ENCODE peak calls at places on chromosome 1, in six cellular contexts. O is astrocyte, V is osteoblast, F is OCI-LY7, D is K562, X is neuronal stem cell. W is an unnamed sample.

GRCh38 chr1:58447891-58448290 is 98.6 kb downstream of the OMA1 start:
- DNase-seq in O (peak; percentile 35), V (no peak), F (no peak), D (no peak), X (no peak), W (peak; percentile 35)

GRCh38 chr1:213055767-213056166 is 4.7 kb downstream of the RPS6KC1 start:
- DNase-seq in O (no peak), V (no peak), F (no peak), D (no peak), X (no peak), W (no peak)

GRCh38 chr1:65812065-65812464 is 19.4 kb downstream of the PDE4B start:
- DNase-seq in O (peak; percentile 89), V (no peak), F (no peak), D (no peak), X (no peak), W (peak; percentile 94)

GRCh38 chr1:222634180-222635013 is 16.5 kb downstream of the MIA3 start:
- DNase-seq in O (peak; percentile 64), V (no peak), F (peak; percentile 86), D (peak; percentile 62), X (peak; percentile 82), W (peak; percentile 79)

GRCh38 chr1:109910963-109911798 is 532 bp downstream of the CSF1 start:
- DNase-seq in O (no peak), V (peak; percentile 91), F (no peak), D (peak; percentile 79), X (peak; percentile 24), W (peak; percentile 6)

GRCh38 chr1:203526572-203526971 is 32.6 kb downstream of the OPTC start:
- DNase-seq in O (no peak), V (no peak), F (no peak), D (no peak), X (no peak), W (peak; percentile 48)

GRCh38 chr1:81208441-81208840 is 592.3 kb upstream of the ADGRL2 start:
- DNase-seq in O (no peak), V (no peak), F (no peak), D (no peak), X (no peak), W (no peak)

GRCh38 chr1:198620951-198621824 is 17.7 kb upstream of the PTPRC start:
- DNase-seq in O (no peak), V (no peak), F (peak; percentile 97), D (no peak), X (no peak), W (no peak)

GRCh38 chr1:165832902-165833301 is 5.5 kb downstream of the UCK2 start:
- DNase-seq in O (no peak), V (no peak), F (no peak), D (no peak), X (no peak), W (no peak)

GRCh38 chr1:234869182-234870019 is 259.2 kb downstream of the TOMM20 start:
- DNase-seq in O (no peak), V (no peak), F (no peak), D (peak; percentile 27), X (no peak), W (no peak)

GRCh38 chr1:109214695-109215623 is 1.2 kb downstream of the SARS1 start:
- DNase-seq in O (peak; percentile 86), V (peak; percentile 82), F (peak; percentile 93), D (peak; percentile 47), X (no peak), W (peak; percentile 89)

GRCh38 chr1:15432327-15432726 is 5.9 kb upstream of the CTRC start:
- DNase-seq in O (no peak), V (peak; percentile 60), F (no peak), D (no peak), X (no peak), W (no peak)

GRCh38 chr1:67190410-67190809 is 24.2 kb downstream of the IL23R start:
- DNase-seq in O (no peak), V (peak; percentile 32), F (no peak), D (no peak), X (no peak), W (no peak)
- H2AFZ ChIP-seq in O (no peak overlapping the region), V (no peak overlapping the region), F (no peak overlapping the region), D (peak overlapping the region; percentile 72), X (no peak overlapping the region), W (no peak overlapping the region)

GRCh38 chr1:1946540-1946939 is 27.5 kb upstream of the TMEM52 start:
- DNase-seq in O (no peak), V (no peak), F (no peak), D (no peak), X (no peak), W (peak; percentile 38)

GRCh38 chr1:1947493-1947892 is 28.4 kb upstream of the TMEM52 start:
- DNase-seq in O (no peak), V (no peak), F (no peak), D (no peak), X (no peak), W (no peak)

GRCh38 chr1:1950940-1951339 is 31.9 kb upstream of the TMEM52 start:
- DNase-seq in O (no peak), V (no peak), F (no peak), D (no peak), X (no peak), W (no peak)

GRCh38 chr1:1945782-1946393 is 26.8 kb upstream of the TMEM52 start:
- DNase-seq in O (no peak), V (no peak), F (no peak), D (no peak), X (no peak), W (no peak)

GRCh38 chr1:1948783-1949182 is 29.7 kb upstream of the TMEM52 start:
- DNase-seq in O (no peak), V (no peak), F (no peak), D (no peak), X (no peak), W (no peak)
- H3K9me3 ChIP-seq in O (no peaks in the 10 kb centered on the region), V (no peaks in the 10 kb centered on the region), F (peaks cover 8% of the 10 kb centered on the region), D (no peaks in the 10 kb centered on the region), X (peaks cover 2% of the 10 kb centered on the region), W (no peaks in the 10 kb centered on the region)

GRCh38 chr1:41661428-41662060 is 177.1 kb upstream of the EDN2 start:
- DNase-seq in O (no peak), V (no peak), F (no peak), D (no peak), X (no peak), W (peak; percentile 58)

GRCh38 chr1:41659903-41660302 is 175.4 kb upstream of the EDN2 start:
- DNase-seq in O (no peak), V (no peak), F (no peak), D (no peak), X (no peak), W (no peak)

GRCh38 chr1:41659159-41659495 is 174.6 kb upstream of the EDN2 start:
- DNase-seq in O (no peak), V (no peak), F (no peak), D (no peak), X (no peak), W (no peak)

GRCh38 chr1:41662061-41662655 is 177.7 kb upstream of the EDN2 start:
- DNase-seq in O (peak; percentile 73), V (peak; percentile 99), F (no peak), D (no peak), X (peak; percentile 72), W (peak; percentile 90)

GRCh38 chr1:41660570-41661427 is 176.3 kb upstream of the EDN2 start:
- DNase-seq in O (no peak), V (no peak), F (no peak), D (no peak), X (no peak), W (peak; percentile 24)
- H2AFZ ChIP-seq in O (no peak overlapping the region), V (no peak overlapping the region), F (no peak overlapping the region), D (no peak overlapping the region), X (no peak overlapping the region), W (peak overlapping the region; percentile 67)

GRCh38 chr1:4379451-4380175 is 274.8 kb upstream of the AJAP1 start:
- DNase-seq in O (peak; percentile 27), V (no peak), F (no peak), D (no peak), X (no peak), W (no peak)
- H3K9me3 ChIP-seq in O (peaks cover 13% of the 10 kb centered on the region), V (no peaks in the 10 kb centered on the region), F (peaks cover 16% of the 10 kb centered on the region), D (no peaks in the 10 kb centered on the region), X (peaks cover 5% of the 10 kb centered on the region), W (no peaks in the 10 kb centered on the region)

DNA sequence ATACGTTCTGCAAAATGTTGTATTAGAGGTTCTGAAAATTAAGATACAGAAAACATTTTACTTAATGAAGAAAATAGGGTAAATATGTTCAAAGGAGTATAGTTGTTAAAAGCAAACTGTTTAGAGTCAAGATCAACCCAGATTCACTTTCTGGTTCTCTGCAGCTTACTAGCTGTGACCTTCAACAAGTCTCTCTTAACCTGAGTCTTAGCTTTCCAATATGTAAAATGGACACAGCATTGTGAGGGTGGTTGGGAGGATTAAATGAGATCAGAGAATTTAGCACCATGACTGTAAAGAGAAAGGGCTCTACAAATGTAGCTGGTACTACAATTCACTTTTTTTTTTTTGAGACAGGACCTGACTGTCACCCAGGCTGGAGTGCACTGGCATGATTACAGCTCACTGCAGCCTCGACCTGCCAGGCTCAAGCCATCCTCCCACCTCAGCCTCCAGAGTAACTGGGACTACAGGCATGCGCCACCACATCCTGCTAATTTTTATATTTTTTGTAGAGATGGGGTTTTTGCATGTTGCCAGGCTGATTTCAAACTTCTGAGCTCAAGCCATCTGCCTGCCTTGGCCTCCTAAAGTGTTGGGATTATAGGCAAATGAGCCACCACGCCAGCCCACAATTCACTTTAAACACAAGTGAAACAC is 43.9 kb downstream of the ATP1A1 start:
- DNase-seq in O (no peak), V (no peak), F (no peak), D (no peak), X (no peak), W (no peak)
- H2AFZ ChIP-seq in O (no peak overlapping the region), V (no peak overlapping the region), F (peak overlapping the region; percentile 99), D (no peak overlapping the region), X (no peak overlapping the region), W (no peak overlapping the region)

GRCh38 chr1:113147826-113148225 is 74.8 kb downstream of the LRIG2 start:
- DNase-seq in O (no peak), V (no peak), F (no peak), D (no peak), X (no peak), W (no peak)

GRCh38 chr1:113147073-113147625 is 74.2 kb downstream of the LRIG2 start:
- DNase-seq in O (no peak), V (no peak), F (no peak), D (no peak), X (no peak), W (no peak)

GRCh38 chr1:113142791-113143190 is 69.8 kb downstream of the LRIG2 start:
- DNase-seq in O (peak; percentile 82), V (no peak), F (no peak), D (no peak), X (no peak), W (peak; percentile 45)

GRCh38 chr1:113141650-113142473 is 68.9 kb downstream of the LRIG2 start:
- DNase-seq in O (peak; percentile 58), V (no peak), F (no peak), D (peak; percentile 91), X (no peak), W (peak; percentile 76)

GRCh38 chr1:113146242-113147072 is 73.5 kb downstream of the LRIG2 start:
- DNase-seq in O (peak; percentile 58), V (no peak), F (no peak), D (peak; percentile 54), X (no peak), W (peak; percentile 24)
- H3K9me3 ChIP-seq in O (no peaks in the 10 kb centered on the region), V (no peaks in the 10 kb centered on the region), F (no peaks in the 10 kb centered on the region), D (no peaks in the 10 kb centered on the region), X (no peaks in the 10 kb centered on the region), W (no peaks in the 10 kb centered on the region)

GRCh38 chr1:156814571-156815260 is 1.9 kb downstream of the SH2D2A start:
- DNase-seq in O (no peak), V (no peak), F (no peak), D (no peak), X (no peak), W (peak; percentile 36)
- H2AFZ ChIP-seq in O (peak overlapping the region; percentile 91), V (no peak overlapping the region), F (peak overlapping the region; percentile 83), D (peak overlapping the region; percentile 94), X (peak overlapping the region; percentile 95), W (peak overlapping the region; percentile 80)

GRCh38 chr1:108190686-108191416 is 9.3 kb downstream of the SLC25A24 start:
- DNase-seq in O (no peak), V (no peak), F (peak; percentile 4), D (peak; percentile 23), X (no peak), W (no peak)
- H3K9me3 ChIP-seq in O (no peaks in the 10 kb centered on the region), V (no peaks in the 10 kb centered on the region), F (no peaks in the 10 kb centered on the region), D (peaks cover 17% of the 10 kb centered on the region), X (peaks cover 11% of the 10 kb centered on the region), W (no peaks in the 10 kb centered on the region)

W was measured in GM23248.